ENCODE peak calls at places on chromosomes 2 and 18, in eight cellular contexts. One of them, this sample, is unnamed.

GRCh38 chr18:58362027-58362575 is 266.8 kb downstream of the ALPK2 start:
- DNase-seq in PC-3: peak; percentile 82
- DNase-seq in GM23338: no peak
- DNase-seq in hepatocyte: peak; percentile 51
- DNase-seq in GM23248: peak; percentile 98
- DNase-seq in SK-N-SH: no peak
- DNase-seq in MM.1S: no peak
- DNase-seq in HCT116: no peak
- DNase-seq in this sample: no peak

GRCh38 chr2:147588191-147588590 is 256.6 kb upstream of the ACVR2A start:
- DNase-seq in PC-3: peak; percentile 54
- DNase-seq in GM23338: no peak
- DNase-seq in hepatocyte: no peak
- DNase-seq in GM23248: peak; percentile 90
- DNase-seq in SK-N-SH: no peak
- DNase-seq in MM.1S: no peak
- DNase-seq in HCT116: no peak
- DNase-seq in this sample: no peak

GRCh38 chr18:67417864-67418523 is 98.5 kb downstream of the DSEL start:
- DNase-seq in PC-3: peak; percentile 59
- DNase-seq in GM23338: no peak
- DNase-seq in hepatocyte: peak; percentile 13
- DNase-seq in GM23248: peak; percentile 73
- DNase-seq in SK-N-SH: no peak
- DNase-seq in MM.1S: peak; percentile 81
- DNase-seq in HCT116: no peak
- DNase-seq in this sample: no peak

GRCh38 chr2:24617431-24617830 is 126.4 kb downstream of the NCOA1 start:
- DNase-seq in PC-3: no peak
- DNase-seq in GM23338: no peak
- DNase-seq in hepatocyte: no peak
- DNase-seq in GM23248: no peak
- DNase-seq in SK-N-SH: peak; percentile 27
- DNase-seq in MM.1S: no peak
- DNase-seq in HCT116: no peak
- DNase-seq in this sample: no peak

GRCh38 chr2:241225545-241225944 is 37.1 kb downstream of the ANO7 start:
- DNase-seq in PC-3: no peak
- DNase-seq in GM23338: no peak
- DNase-seq in hepatocyte: no peak
- DNase-seq in GM23248: no peak
- DNase-seq in SK-N-SH: no peak
- DNase-seq in MM.1S: no peak
- DNase-seq in HCT116: no peak
- DNase-seq in this sample: no peak

GRCh38 chr18:37543321-37543720 is 22.3 kb downstream of the CELF4 start:
- DNase-seq in PC-3: no peak
- DNase-seq in GM23338: no peak
- DNase-seq in hepatocyte: no peak
- DNase-seq in GM23248: no peak
- DNase-seq in SK-N-SH: no peak
- DNase-seq in MM.1S: no peak
- DNase-seq in HCT116: no peak
- DNase-seq in this sample: no peak

GRCh38 chr18:42586603-42587002 is 528.9 kb downstream of the RIT2 start:
- DNase-seq in PC-3: no peak
- DNase-seq in GM23338: peak; percentile 34
- DNase-seq in hepatocyte: no peak
- DNase-seq in GM23248: no peak
- DNase-seq in SK-N-SH: no peak
- DNase-seq in MM.1S: no peak
- DNase-seq in HCT116: no peak
- DNase-seq in this sample: no peak

GRCh38 chr18:21598726-21599584 is 1.5 kb downstream of the ESCO1 start:
- DNase-seq in PC-3: peak; percentile 33
- DNase-seq in GM23338: no peak
- DNase-seq in hepatocyte: peak; percentile 32
- DNase-seq in GM23248: peak; percentile 6
- DNase-seq in SK-N-SH: no peak
- DNase-seq in MM.1S: no peak
- DNase-seq in HCT116: peak; percentile 36
- DNase-seq in this sample: no peak

GRCh38 chr2:176461686-176462376 is 192.6 kb downstream of the MTX2 start:
- DNase-seq in PC-3: no peak
- DNase-seq in GM23338: no peak
- DNase-seq in hepatocyte: no peak
- DNase-seq in GM23248: peak; percentile 54
- DNase-seq in SK-N-SH: no peak
- DNase-seq in MM.1S: no peak
- DNase-seq in HCT116: no peak
- DNase-seq in this sample: no peak

GRCh38 chr2:218367415-218368149 is 10.9 kb downstream of the CATIP start:
- DNase-seq in PC-3: peak; percentile 69
- DNase-seq in GM23338: peak; percentile 93
- DNase-seq in hepatocyte: peak; percentile 93
- DNase-seq in GM23248: peak; percentile 80
- DNase-seq in SK-N-SH: peak; percentile 84
- DNase-seq in MM.1S: peak; percentile 66
- DNase-seq in HCT116: peak; percentile 60
- DNase-seq in this sample: peak; percentile 68

GRCh38 chr2:26652361-26653041 is 11.3 kb upstream of the CIB4 start:
- DNase-seq in PC-3: no peak
- DNase-seq in GM23338: no peak
- DNase-seq in hepatocyte: peak; percentile 74
- DNase-seq in GM23248: peak; percentile 63
- DNase-seq in SK-N-SH: peak; percentile 92
- DNase-seq in MM.1S: no peak
- DNase-seq in HCT116: no peak
- DNase-seq in this sample: no peak

GRCh38 chr2:111688501-111688900 is 195.5 kb downstream of the ANAPC1 start:
- DNase-seq in PC-3: no peak
- DNase-seq in GM23338: no peak
- DNase-seq in hepatocyte: no peak
- DNase-seq in GM23248: no peak
- DNase-seq in SK-N-SH: no peak
- DNase-seq in MM.1S: no peak
- DNase-seq in HCT116: no peak
- DNase-seq in this sample: no peak

GRCh38 chr2:69688212-69688611 is 44.7 kb upstream of the AAK1 start:
- DNase-seq in PC-3: no peak
- DNase-seq in GM23338: no peak
- DNase-seq in hepatocyte: no peak
- DNase-seq in GM23248: no peak
- DNase-seq in SK-N-SH: no peak
- DNase-seq in MM.1S: no peak
- DNase-seq in HCT116: no peak
- DNase-seq in this sample: no peak

GRCh38 chr2:69682525-69682924 is 39.0 kb upstream of the AAK1 start:
- DNase-seq in PC-3: no peak
- DNase-seq in GM23338: no peak
- DNase-seq in hepatocyte: no peak
- DNase-seq in GM23248: no peak
- DNase-seq in SK-N-SH: no peak
- DNase-seq in MM.1S: no peak
- DNase-seq in HCT116: no peak
- DNase-seq in this sample: no peak

GRCh38 chr2:69686855-69687254 is 43.3 kb upstream of the AAK1 start:
- DNase-seq in PC-3: no peak
- DNase-seq in GM23338: no peak
- DNase-seq in hepatocyte: peak; percentile 65
- DNase-seq in GM23248: peak; percentile 26
- DNase-seq in SK-N-SH: no peak
- DNase-seq in MM.1S: no peak
- DNase-seq in HCT116: no peak
- DNase-seq in this sample: no peak

GRCh38 chr2:69683170-69683971 is 39.8 kb upstream of the AAK1 start:
- DNase-seq in PC-3: peak; percentile 83
- DNase-seq in GM23338: no peak
- DNase-seq in hepatocyte: peak; percentile 29
- DNase-seq in GM23248: peak; percentile 78
- DNase-seq in SK-N-SH: peak; percentile 69
- DNase-seq in MM.1S: no peak
- DNase-seq in HCT116: no peak
- DNase-seq in this sample: peak; percentile 55

GRCh38 chr2:69685321-69686048 is 41.9 kb upstream of the AAK1 start:
- DNase-seq in PC-3: peak; percentile 88
- DNase-seq in GM23338: no peak
- DNase-seq in hepatocyte: peak; percentile 64
- DNase-seq in GM23248: peak; percentile 60
- DNase-seq in SK-N-SH: no peak
- DNase-seq in MM.1S: no peak
- DNase-seq in HCT116: no peak
- DNase-seq in this sample: no peak
- H3K9me2 ChIP-seq in PC-3: no peaks in the 10 kb centered on the region
- H3K9me2 ChIP-seq in GM23338: no peaks in the 10 kb centered on the region
- H3K9me2 ChIP-seq in hepatocyte: no peaks in the 10 kb centered on the region
- H3K9me2 ChIP-seq in GM23248: no peaks in the 10 kb centered on the region
- H3K9me2 ChIP-seq in SK-N-SH: no peaks in the 10 kb centered on the region
- H3K9me2 ChIP-seq in MM.1S: no peaks in the 10 kb centered on the region
- H3K9me2 ChIP-seq in HCT116: no peaks in the 10 kb centered on the region
- H3K9me2 ChIP-seq in this sample: no peaks in the 10 kb centered on the region

DNA sequence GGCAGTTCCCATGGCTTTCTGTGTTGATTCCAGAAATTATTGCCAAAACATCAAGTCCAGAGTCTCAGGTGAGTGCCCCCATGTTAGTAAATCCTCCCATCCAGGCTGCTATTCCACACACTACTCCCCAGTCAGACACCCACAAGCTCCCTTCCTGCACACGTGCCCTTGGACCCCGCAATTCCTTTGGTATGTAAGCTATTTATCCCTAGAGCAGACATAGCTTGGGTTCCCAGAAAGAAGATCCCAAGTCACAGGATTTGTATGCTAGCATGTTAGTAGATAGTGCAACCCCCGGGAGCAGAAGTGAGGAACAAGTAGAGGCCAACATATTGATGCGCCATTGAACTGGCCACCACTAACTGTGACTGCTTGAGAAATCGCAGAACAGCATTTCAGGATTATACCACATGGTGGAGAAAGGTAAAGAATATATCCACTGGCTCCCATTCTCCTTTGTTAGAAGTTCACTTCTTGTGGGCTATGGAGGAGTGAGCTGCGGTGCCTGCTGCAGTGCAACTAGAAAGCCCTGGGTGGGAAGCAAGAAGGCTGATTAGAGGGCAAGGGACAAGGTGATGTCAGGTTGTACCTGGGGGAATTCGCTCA is 137.5 kb upstream of the CHAC2 start:
- DNase-seq in PC-3: no peak
- DNase-seq in GM23338: peak; percentile 4
- DNase-seq in hepatocyte: no peak
- DNase-seq in GM23248: no peak
- DNase-seq in SK-N-SH: no peak
- DNase-seq in MM.1S: no peak
- DNase-seq in HCT116: no peak
- DNase-seq in this sample: no peak
- H3K9me2 ChIP-seq in PC-3: no peaks in the 10 kb centered on the region
- H3K9me2 ChIP-seq in GM23338: peaks cover 4% of the 10 kb centered on the region
- H3K9me2 ChIP-seq in hepatocyte: no peaks in the 10 kb centered on the region
- H3K9me2 ChIP-seq in GM23248: no peaks in the 10 kb centered on the region
- H3K9me2 ChIP-seq in SK-N-SH: no peaks in the 10 kb centered on the region
- H3K9me2 ChIP-seq in MM.1S: no peaks in the 10 kb centered on the region
- H3K9me2 ChIP-seq in HCT116: no peaks in the 10 kb centered on the region
- H3K9me2 ChIP-seq in this sample: no peaks in the 10 kb centered on the region

GRCh38 chr2:132731431-132731830 is 61.4 kb upstream of the LYPD1 start:
- DNase-seq in PC-3: peak; percentile 22
- DNase-seq in GM23338: no peak
- DNase-seq in hepatocyte: no peak
- DNase-seq in GM23248: no peak
- DNase-seq in SK-N-SH: no peak
- DNase-seq in MM.1S: no peak
- DNase-seq in HCT116: no peak
- DNase-seq in this sample: no peak

GRCh38 chr2:132725716-132726115 is 55.7 kb upstream of the LYPD1 start:
- DNase-seq in PC-3: no peak
- DNase-seq in GM23338: no peak
- DNase-seq in hepatocyte: no peak
- DNase-seq in GM23248: no peak
- DNase-seq in SK-N-SH: peak; percentile 52
- DNase-seq in MM.1S: no peak
- DNase-seq in HCT116: no peak
- DNase-seq in this sample: no peak

GRCh38 chr2:132725134-132725533 is 55.1 kb upstream of the LYPD1 start:
- DNase-seq in PC-3: no peak
- DNase-seq in GM23338: no peak
- DNase-seq in hepatocyte: no peak
- DNase-seq in GM23248: no peak
- DNase-seq in SK-N-SH: peak; percentile 48
- DNase-seq in MM.1S: no peak
- DNase-seq in HCT116: no peak
- DNase-seq in this sample: no peak

GRCh38 chr2:132733119-132733518 is 63.1 kb upstream of the LYPD1 start:
- DNase-seq in PC-3: no peak
- DNase-seq in GM23338: no peak
- DNase-seq in hepatocyte: no peak
- DNase-seq in GM23248: no peak
- DNase-seq in SK-N-SH: no peak
- DNase-seq in MM.1S: no peak
- DNase-seq in HCT116: no peak
- DNase-seq in this sample: no peak

DNA sequence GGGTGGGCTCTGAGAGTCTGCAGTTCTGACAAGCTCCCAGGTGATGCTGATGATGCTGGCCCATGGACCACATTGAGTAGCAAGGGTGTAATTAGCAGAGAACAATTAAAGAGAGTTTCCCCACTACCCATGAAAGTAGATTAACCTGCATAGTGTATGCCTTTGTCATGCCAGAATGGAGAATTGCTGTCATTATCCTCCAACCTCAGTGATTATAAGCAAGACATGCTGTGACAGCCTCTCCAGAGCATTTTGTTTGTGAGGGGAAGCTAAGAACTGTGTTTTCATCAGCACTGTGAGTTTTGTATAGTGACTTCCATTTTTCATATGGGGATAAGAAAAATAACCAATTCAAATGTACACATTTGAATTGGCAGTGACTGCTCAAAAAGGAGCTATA is 59.6 kb upstream of the LYPD1 start:
- DNase-seq in PC-3: no peak
- DNase-seq in GM23338: no peak
- DNase-seq in hepatocyte: no peak
- DNase-seq in GM23248: no peak
- DNase-seq in SK-N-SH: no peak
- DNase-seq in MM.1S: no peak
- DNase-seq in HCT116: no peak
- DNase-seq in this sample: no peak
- H3K9me2 ChIP-seq in PC-3: no peaks in the 10 kb centered on the region
- H3K9me2 ChIP-seq in GM23338: peaks cover 4% of the 10 kb centered on the region
- H3K9me2 ChIP-seq in hepatocyte: no peaks in the 10 kb centered on the region
- H3K9me2 ChIP-seq in GM23248: no peaks in the 10 kb centered on the region
- H3K9me2 ChIP-seq in SK-N-SH: no peaks in the 10 kb centered on the region
- H3K9me2 ChIP-seq in MM.1S: no peaks in the 10 kb centered on the region
- H3K9me2 ChIP-seq in HCT116: no peaks in the 10 kb centered on the region
- H3K9me2 ChIP-seq in this sample: no peaks in the 10 kb centered on the region

DNA sequence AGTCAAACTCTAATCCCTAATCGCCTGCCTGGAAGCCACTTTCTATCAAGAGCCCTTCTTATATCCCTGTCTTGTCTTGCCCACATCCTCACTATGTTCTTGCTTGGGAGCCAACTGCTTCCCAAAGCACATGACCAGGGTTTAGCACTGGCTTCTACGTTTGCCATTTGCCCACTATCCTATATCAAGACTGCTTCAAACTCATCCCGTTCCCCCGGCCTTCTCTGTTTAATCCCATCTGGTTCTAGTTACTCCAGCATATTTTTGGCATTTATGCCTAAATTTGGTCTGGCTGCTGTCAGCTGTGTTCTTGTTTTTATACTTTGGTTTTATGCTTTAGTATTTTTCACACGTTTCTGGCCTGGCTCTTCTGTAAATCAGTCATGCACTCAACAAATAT is 40.2 kb downstream of the POLR1A start:
- DNase-seq in PC-3: no peak
- DNase-seq in GM23338: no peak
- DNase-seq in hepatocyte: no peak
- DNase-seq in GM23248: peak; percentile 70
- DNase-seq in SK-N-SH: peak; percentile 34
- DNase-seq in MM.1S: no peak
- DNase-seq in HCT116: no peak
- DNase-seq in this sample: no peak
- H3K9me2 ChIP-seq in PC-3: no peaks in the 10 kb centered on the region
- H3K9me2 ChIP-seq in GM23338: no peaks in the 10 kb centered on the region
- H3K9me2 ChIP-seq in hepatocyte: no peaks in the 10 kb centered on the region
- H3K9me2 ChIP-seq in GM23248: no peaks in the 10 kb centered on the region
- H3K9me2 ChIP-seq in SK-N-SH: no peaks in the 10 kb centered on the region
- H3K9me2 ChIP-seq in MM.1S: no peaks in the 10 kb centered on the region
- H3K9me2 ChIP-seq in HCT116: no peaks in the 10 kb centered on the region
- H3K9me2 ChIP-seq in this sample: no peaks in the 10 kb centered on the region

This sample was measured in PC-9.